ENCODE peak calls at places on chromosomes 13 and 19, in four cellular contexts. One of them, this sample, is unnamed.

GRCh38 chr13:93672996-93673395 is 446.4 kb downstream of the GPC6 start:
- DNase-seq in naive thymus-derived CD4-positive, alpha-beta T cell: no peak
- DNase-seq in tibial artery: no peak
- DNase-seq in SK-N-MC: no peak
- DNase-seq in this sample: no peak

GRCh38 chr13:28161370-28161769 is 23.0 kb downstream of the PAN3 start:
- DNase-seq in naive thymus-derived CD4-positive, alpha-beta T cell: no peak
- DNase-seq in tibial artery: no peak
- DNase-seq in SK-N-MC: no peak
- DNase-seq in this sample: no peak

GRCh38 chr13:110105136-110105535 is 201.8 kb downstream of the COL4A1 start:
- DNase-seq in naive thymus-derived CD4-positive, alpha-beta T cell: no peak
- DNase-seq in tibial artery: no peak
- DNase-seq in SK-N-MC: no peak
- DNase-seq in this sample: no peak

GRCh38 chr13:83881917-83882625 is at the start of gene SLITRK1:
- DNase-seq in naive thymus-derived CD4-positive, alpha-beta T cell: no peak
- DNase-seq in tibial artery: no peak
- DNase-seq in SK-N-MC: peak
- DNase-seq in this sample: no peak

GRCh38 chr19:42199440-42200115 is 17.9 kb downstream of the DEDD2 start:
- DNase-seq in naive thymus-derived CD4-positive, alpha-beta T cell: peak
- DNase-seq in tibial artery: peak
- DNase-seq in SK-N-MC: no peak
- DNase-seq in this sample: peak

GRCh38 chr19:54319049-54319448 is 6.1 kb upstream of the LILRA5 start:
- DNase-seq in naive thymus-derived CD4-positive, alpha-beta T cell: no peak
- DNase-seq in tibial artery: no peak
- DNase-seq in SK-N-MC: no peak
- DNase-seq in this sample: no peak

GRCh38 chr19:35963514-35963913 is 27.3 kb downstream of the LRFN3 start:
- DNase-seq in naive thymus-derived CD4-positive, alpha-beta T cell: peak
- DNase-seq in tibial artery: no peak
- DNase-seq in SK-N-MC: no peak
- DNase-seq in this sample: no peak

GRCh38 chr13:21476893-21477472 is 17.9 kb upstream of the ZDHHC20 start:
- DNase-seq in naive thymus-derived CD4-positive, alpha-beta T cell: peak
- DNase-seq in tibial artery: peak
- DNase-seq in SK-N-MC: no peak
- DNase-seq in this sample: peak

GRCh38 chr19:1906985-1907562 is 1.9 kb downstream of the ADAT3 start:
- DNase-seq in naive thymus-derived CD4-positive, alpha-beta T cell: no peak
- DNase-seq in tibial artery: no peak
- DNase-seq in SK-N-MC: no peak
- DNase-seq in this sample: no peak

GRCh38 chr13:97028441-97029299 is 34.4 kb upstream of the OXGR1 start:
- DNase-seq in naive thymus-derived CD4-positive, alpha-beta T cell: peak
- DNase-seq in tibial artery: peak
- DNase-seq in SK-N-MC: peak
- DNase-seq in this sample: peak

GRCh38 chr13:26589754-26590153 is 32.3 kb downstream of the WASF3 start:
- DNase-seq in naive thymus-derived CD4-positive, alpha-beta T cell: no peak
- DNase-seq in tibial artery: no peak
- DNase-seq in SK-N-MC: no peak
- DNase-seq in this sample: no peak

GRCh38 chr19:18326772-18327171 is 3.9 kb upstream of the LSM4 start:
- DNase-seq in naive thymus-derived CD4-positive, alpha-beta T cell: no peak
- DNase-seq in tibial artery: no peak
- DNase-seq in SK-N-MC: no peak
- DNase-seq in this sample: no peak

GRCh38 chr13:33015275-33015674 is 948 bp upstream of the KL start:
- DNase-seq in naive thymus-derived CD4-positive, alpha-beta T cell: no peak
- DNase-seq in tibial artery: peak
- DNase-seq in SK-N-MC: no peak
- DNase-seq in this sample: peak
- H3K4me3 ChIP-seq in naive thymus-derived CD4-positive, alpha-beta T cell: no peak
- H3K4me3 ChIP-seq in tibial artery: no peak
- H3K4me3 ChIP-seq in SK-N-MC: no peak
- H3K4me3 ChIP-seq in this sample: peak

GRCh38 chr19:49362926-49363264 is 679 bp upstream of the TEAD2 start:
- DNase-seq in naive thymus-derived CD4-positive, alpha-beta T cell: peak
- DNase-seq in tibial artery: peak
- DNase-seq in SK-N-MC: no peak
- DNase-seq in this sample: no peak
- H3K4me3 ChIP-seq in naive thymus-derived CD4-positive, alpha-beta T cell: peak
- H3K4me3 ChIP-seq in tibial artery: peak
- H3K4me3 ChIP-seq in SK-N-MC: peak
- H3K4me3 ChIP-seq in this sample: peak

GRCh38 chr13:75704942-75705320 is 68.8 kb downstream of the LMO7 start:
- DNase-seq in naive thymus-derived CD4-positive, alpha-beta T cell: no peak
- DNase-seq in tibial artery: no peak
- DNase-seq in SK-N-MC: no peak
- DNase-seq in this sample: no peak
- H3K4me3 ChIP-seq in naive thymus-derived CD4-positive, alpha-beta T cell: no peak
- H3K4me3 ChIP-seq in tibial artery: no peak
- H3K4me3 ChIP-seq in SK-N-MC: no peak
- H3K4me3 ChIP-seq in this sample: no peak

DNA sequence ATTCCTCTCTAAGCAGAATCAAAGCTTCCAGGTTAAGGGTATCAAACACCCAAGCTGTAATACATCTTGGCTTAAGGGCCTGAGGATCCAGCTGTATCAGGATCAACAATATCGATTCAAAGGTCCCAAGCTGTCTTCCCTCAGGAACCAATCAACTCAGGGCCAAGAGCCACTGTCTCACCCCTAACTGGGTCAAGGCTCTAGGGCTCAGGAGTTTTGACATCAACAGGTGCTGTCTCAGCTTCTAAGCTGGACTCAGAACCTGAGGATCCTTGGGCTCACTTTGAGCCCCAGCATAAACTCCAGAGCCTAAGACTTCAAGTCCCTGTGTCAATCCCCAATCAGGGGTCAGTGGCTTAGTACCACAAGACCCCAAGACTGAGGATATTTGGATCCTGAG is 917 bp downstream of the FBXW9 start:
- DNase-seq in naive thymus-derived CD4-positive, alpha-beta T cell: no peak
- DNase-seq in tibial artery: no peak
- DNase-seq in SK-N-MC: no peak
- DNase-seq in this sample: no peak
- H3K4me3 ChIP-seq in naive thymus-derived CD4-positive, alpha-beta T cell: peak
- H3K4me3 ChIP-seq in tibial artery: peak
- H3K4me3 ChIP-seq in SK-N-MC: peak
- H3K4me3 ChIP-seq in this sample: peak

This sample was measured in upper lobe of left lung.